ENCODE peak calls at places on chromosomes 11 and 22, in six cellular contexts. T is amniotic stem cell; E is frontal cortex; U is right cardiac atrium; N is GM12891; M is CD8-positive, alpha-beta T cell. S is an unnamed sample.

GRCh38 chr11:67282155-67282875 is 6.8 kb upstream of the ANKRD13D start:
- DNase-seq in T (no peak), E (no peak), U (peak; percentile 50), N (no peak), M (peak; percentile 7), S (no peak)

GRCh38 chr11:69442012-69442806 is 39.3 kb upstream of the LINC01488 start:
- DNase-seq in T (no peak), E (no peak), U (no peak), N (no peak), M (no peak), S (no peak)

GRCh38 chr22:44755956-44756361 is 3.6 kb downstream of the ARHGAP8 start:
- DNase-seq in T (no peak), E (no peak), U (no peak), N (no peak), M (no peak), S (no peak)

GRCh38 chr11:17479284-17480214 is 2.9 kb upstream of the ABCC8 start:
- DNase-seq in T (no peak), E (peak; percentile 41), U (no peak), N (no peak), M (no peak), S (peak; percentile 87)

GRCh38 chr22:29751139-29751538 is 15.7 kb downstream of the ZMAT5 start:
- DNase-seq in T (no peak), E (no peak), U (peak; percentile 17), N (no peak), M (no peak), S (no peak)

GRCh38 chr22:24826710-24827285 is 20.8 kb downstream of the SGSM1 start:
- DNase-seq in T (no peak), E (no peak), U (no peak), N (no peak), M (no peak), S (no peak)

GRCh38 chr11:4038973-4039372 is 55.6 kb upstream of the RRM1 start:
- DNase-seq in T (no peak), E (no peak), U (no peak), N (no peak), M (no peak), S (no peak)

GRCh38 chr11:108654994-108655631 is 9.8 kb upstream of the DDX10 start:
- DNase-seq in T (peak; percentile 22), E (no peak), U (peak; percentile 52), N (no peak), M (peak; percentile 25), S (peak; percentile 41)

GRCh38 chr11:103547009-103547408 is 437.8 kb downstream of the DYNC2H1 start:
- DNase-seq in T (no peak), E (no peak), U (peak; percentile 35), N (no peak), M (no peak), S (no peak)

GRCh38 chr11:3807856-3808845 is at the start of gene PGAP2:
- DNase-seq in T (peak; percentile 10), E (peak; percentile 75), U (peak; percentile 92), N (peak; percentile 74), M (peak; percentile 60), S (peak; percentile 66)

GRCh38 chr22:35524966-35525686 is 15.5 kb upstream of the RASD2 start:
- DNase-seq in T (no peak), E (no peak), U (no peak), N (no peak), M (no peak), S (peak; percentile 91)

GRCh38 chr11:57251491-57252104 is 14.5 kb upstream of the APLNR start:
- DNase-seq in T (no peak), E (no peak), U (peak; percentile 76), N (no peak), M (no peak), S (no peak)

S was measured in G401.